ENCODE peak calls at places on chromosomes 7 and 10, in four cellular contexts. One of them, this sample, is unnamed.

GRCh38 chr10:52215745-52216361 is 98.2 kb upstream of the DKK1 start:
- DNase-seq in PC-3: peak
- DNase-seq in GM06990: peak
- DNase-seq in AG04450: peak
- DNase-seq in this sample: no peak

GRCh38 chr7:107700570-107700969 is 39.9 kb downstream of the SLC26A4 start:
- DNase-seq in AG04450: no peak
- DNase-seq in GM06990: no peak
- DNase-seq in PC-3: no peak
- DNase-seq in this sample: no peak

GRCh38 chr10:62681211-62681940 is 123.1 kb upstream of the ADO start:
- DNase-seq in GM06990: peak
- DNase-seq in PC-3: no peak
- DNase-seq in AG04450: no peak
- DNase-seq in this sample: no peak

GRCh38 chr10:4984971-4985594 is 18.6 kb downstream of the AKR1C2 start:
- DNase-seq in AG04450: no peak
- DNase-seq in GM06990: no peak
- DNase-seq in PC-3: no peak
- DNase-seq in this sample: no peak

GRCh38 chr7:128281605-128282380 is 40.7 kb downstream of the LEP start:
- DNase-seq in AG04450: no peak
- DNase-seq in GM06990: no peak
- DNase-seq in PC-3: no peak
- DNase-seq in this sample: no peak

GRCh38 chr10:42937649-42938180 is 139.2 kb upstream of the RET start:
- DNase-seq in AG04450: no peak
- DNase-seq in PC-3: no peak
- DNase-seq in GM06990: no peak
- DNase-seq in this sample: no peak

GRCh38 chr7:77479536-77480088 is 57.5 kb upstream of the PTPN12 start:
- DNase-seq in AG04450: no peak
- DNase-seq in GM06990: no peak
- DNase-seq in PC-3: peak
- DNase-seq in this sample: no peak

GRCh38 chr10:119299531-119299930 is 92.2 kb downstream of the GRK5 start:
- DNase-seq in GM06990: no peak
- DNase-seq in AG04450: no peak
- DNase-seq in PC-3: no peak
- DNase-seq in this sample: no peak

GRCh38 chr10:11772575-11773288 is 30.6 kb downstream of the ECHDC3 start:
- DNase-seq in PC-3: no peak
- DNase-seq in GM06990: no peak
- DNase-seq in AG04450: no peak
- DNase-seq in this sample: no peak

GRCh38 chr7:121187676-121188075 is 141.1 kb upstream of the WNT16 start:
- DNase-seq in AG04450: no peak
- DNase-seq in PC-3: no peak
- DNase-seq in GM06990: no peak
- DNase-seq in this sample: no peak

GRCh38 chr10:24518981-24519597 is 204.6 kb downstream of the ARHGAP21 start:
- DNase-seq in AG04450: peak
- DNase-seq in GM06990: no peak
- DNase-seq in PC-3: peak
- DNase-seq in this sample: peak

GRCh38 chr10:24524314-24524713 is 199.4 kb downstream of the ARHGAP21 start:
- DNase-seq in PC-3: no peak
- DNase-seq in AG04450: no peak
- DNase-seq in GM06990: no peak
- DNase-seq in this sample: no peak

GRCh38 chr10:24515481-24515880 is 208.2 kb downstream of the ARHGAP21 start:
- DNase-seq in PC-3: no peak
- DNase-seq in AG04450: no peak
- DNase-seq in GM06990: no peak
- DNase-seq in this sample: no peak

GRCh38 chr10:24518411-24518810 is 205.3 kb downstream of the ARHGAP21 start:
- DNase-seq in GM06990: no peak
- DNase-seq in AG04450: no peak
- DNase-seq in PC-3: no peak
- DNase-seq in this sample: no peak

DNA sequence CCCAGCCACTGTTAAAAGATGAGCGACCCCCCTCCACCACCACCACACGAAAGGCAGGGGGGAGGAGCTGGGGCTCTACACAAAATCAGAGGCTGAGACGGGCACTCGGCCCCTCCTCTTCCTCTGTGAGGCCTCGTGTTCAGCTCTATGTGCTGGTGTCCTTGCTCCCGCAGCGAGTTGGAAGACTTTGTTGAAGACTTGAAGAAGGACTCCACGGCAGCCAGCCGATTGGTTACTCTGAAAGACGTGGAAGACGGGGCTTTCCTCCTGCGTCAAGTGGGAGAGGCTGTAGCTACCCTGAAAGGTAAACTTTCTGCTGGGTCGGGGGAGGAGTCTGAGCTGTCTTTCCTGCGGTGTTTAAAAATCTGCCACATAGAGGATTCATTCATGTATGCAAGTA is 203.7 kb downstream of the ARHGAP21 start:
- DNase-seq in GM06990: no peak
- DNase-seq in PC-3: no peak
- DNase-seq in AG04450: no peak
- DNase-seq in this sample: no peak
- H3K4me3 ChIP-seq in GM06990: no peak
- H3K4me3 ChIP-seq in PC-3: no peak
- H3K4me3 ChIP-seq in AG04450: no peak
- H3K4me3 ChIP-seq in this sample: no peak

GRCh38 chr10:60008816-60009215 is 102.5 kb upstream of the CCDC6 start:
- DNase-seq in PC-3: peak
- DNase-seq in AG04450: no peak
- DNase-seq in GM06990: no peak
- DNase-seq in this sample: no peak
- TF ChIP-seq CTCF in PC-3: peak
- TF ChIP-seq CTCF in AG04450: no peak
- TF ChIP-seq CTCF in GM06990: no peak
- TF ChIP-seq CTCF in this sample: no peak

GRCh38 chr7:94231333-94231732 is 163.4 kb upstream of the COL1A2 start:
- DNase-seq in AG04450: no peak
- DNase-seq in GM06990: no peak
- DNase-seq in PC-3: no peak
- DNase-seq in this sample: no peak
- H3K4me3 ChIP-seq in AG04450: no peak
- H3K4me3 ChIP-seq in GM06990: no peak
- H3K4me3 ChIP-seq in PC-3: no peak
- H3K4me3 ChIP-seq in this sample: no peak

GRCh38 chr10:106931853-106932249 is 232.7 kb downstream of the SORCS1 start:
- DNase-seq in PC-3: no peak
- DNase-seq in AG04450: no peak
- DNase-seq in GM06990: peak
- DNase-seq in this sample: no peak

GRCh38 chr10:106930751-106931150 is 233.8 kb downstream of the SORCS1 start:
- DNase-seq in PC-3: no peak
- DNase-seq in GM06990: peak
- DNase-seq in AG04450: no peak
- DNase-seq in this sample: no peak

GRCh38 chr10:106929291-106929925 is 235.1 kb downstream of the SORCS1 start:
- DNase-seq in PC-3: no peak
- DNase-seq in GM06990: no peak
- DNase-seq in AG04450: no peak
- DNase-seq in this sample: no peak

GRCh38 chr10:106935978-106936451 is 228.5 kb downstream of the SORCS1 start:
- DNase-seq in PC-3: no peak
- DNase-seq in AG04450: no peak
- DNase-seq in GM06990: peak
- DNase-seq in this sample: no peak

DNA sequence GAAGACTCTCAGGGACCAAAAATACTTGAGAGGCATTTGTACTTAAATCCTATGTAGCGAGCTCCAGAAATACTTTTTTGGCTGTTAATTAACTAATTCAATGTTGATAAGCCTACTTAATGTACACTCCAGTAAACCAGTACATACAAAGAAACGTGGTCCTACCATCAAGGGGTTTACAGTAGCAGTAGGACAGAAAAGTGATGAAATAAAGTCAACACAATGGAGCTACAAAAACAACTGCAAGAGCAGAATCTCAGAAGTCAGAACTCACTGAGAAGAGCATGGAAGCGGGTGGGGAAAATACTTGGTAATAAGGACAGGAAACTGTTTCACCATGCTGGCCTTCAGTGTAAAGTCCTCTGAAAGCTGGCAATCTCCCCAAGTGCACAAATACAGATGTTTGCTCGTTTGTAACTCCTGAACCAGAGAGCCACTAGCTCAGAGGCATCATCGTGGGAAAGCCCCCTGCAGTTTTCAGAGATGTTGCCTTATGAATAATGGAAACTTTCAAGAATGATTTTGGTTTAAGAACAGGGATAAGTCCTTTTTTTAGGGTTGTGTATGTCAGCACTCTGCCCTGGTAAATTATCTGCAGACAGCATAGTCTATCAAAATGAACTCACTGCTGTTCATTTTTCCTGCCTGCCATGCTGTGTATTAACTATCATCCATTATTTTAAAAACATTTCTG is 233.2 kb downstream of the SORCS1 start:
- DNase-seq in GM06990: peak
- DNase-seq in PC-3: no peak
- DNase-seq in AG04450: no peak
- DNase-seq in this sample: no peak
- TF ChIP-seq CTCF in GM06990: no peak
- TF ChIP-seq CTCF in PC-3: no peak
- TF ChIP-seq CTCF in AG04450: no peak
- TF ChIP-seq CTCF in this sample: no peak

GRCh38 chr7:30968294-30968693 is 4.5 kb downstream of the GHRHR start:
- DNase-seq in GM06990: no peak
- DNase-seq in PC-3: no peak
- DNase-seq in AG04450: no peak
- DNase-seq in this sample: no peak
- H3K4me3 ChIP-seq in GM06990: no peak
- H3K4me3 ChIP-seq in PC-3: no peak
- H3K4me3 ChIP-seq in AG04450: no peak
- H3K4me3 ChIP-seq in this sample: no peak

GRCh38 chr7:75961194-75961593 is 33.2 kb downstream of the TMEM120A start:
- DNase-seq in GM06990: no peak
- DNase-seq in PC-3: no peak
- DNase-seq in AG04450: no peak
- DNase-seq in this sample: no peak
- TF ChIP-seq CTCF in GM06990: peak
- TF ChIP-seq CTCF in PC-3: peak
- TF ChIP-seq CTCF in AG04450: peak
- TF ChIP-seq CTCF in this sample: peak

DNA sequence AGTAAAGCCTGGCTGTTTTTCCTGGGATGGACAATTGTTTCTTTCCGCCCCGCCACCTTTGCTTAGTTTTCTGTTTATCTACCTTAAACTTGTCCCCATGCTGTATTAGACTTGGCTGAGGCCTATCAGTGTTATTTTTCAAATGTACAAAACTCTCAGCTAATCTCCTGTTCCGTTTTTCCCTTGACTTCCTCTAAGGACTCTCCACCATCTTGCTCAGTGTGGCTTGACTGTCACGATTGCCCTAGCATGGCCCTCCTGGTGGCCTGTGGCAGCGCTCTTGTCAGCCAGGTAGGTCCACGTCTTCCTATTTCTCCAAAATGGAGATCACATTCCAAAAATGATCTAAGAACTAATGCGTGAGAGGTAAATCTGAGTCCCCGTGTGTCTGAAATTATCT is 36.7 kb downstream of the BAIAP2L1 start:
- DNase-seq in PC-3: no peak
- DNase-seq in GM06990: no peak
- DNase-seq in AG04450: no peak
- DNase-seq in this sample: no peak
- H3K4me3 ChIP-seq in PC-3: no peak
- H3K4me3 ChIP-seq in GM06990: no peak
- H3K4me3 ChIP-seq in AG04450: no peak
- H3K4me3 ChIP-seq in this sample: no peak

This sample was measured in HFF-Myc.